ENCODE peak calls at places on chromosomes 3 and 15, in five cellular contexts. One of them, this sample, is unnamed.
A peak's percentile ranks its signal among the peaks of the same experiment; 100 is the strongest.

GRCh38 chr3:133014325-133014724 is 23.9 kb upstream of the TMEM108 start:
- DNase-seq in K562: no peak
- DNase-seq in GM12891: no peak
- DNase-seq in SK-N-SH: no peak
- DNase-seq in HepG2: no peak
- DNase-seq in this sample: no peak

GRCh38 chr3:49616491-49616941 is 57.6 kb upstream of the APEH start:
- DNase-seq in K562: no peak
- DNase-seq in GM12891: no peak
- DNase-seq in SK-N-SH: no peak
- DNase-seq in HepG2: no peak
- DNase-seq in this sample: no peak

GRCh38 chr3:195458188-195458800 is 15.5 kb upstream of the ACAP2 start:
- DNase-seq in K562: peak; percentile 55
- DNase-seq in GM12891: peak; percentile 20
- DNase-seq in SK-N-SH: no peak
- DNase-seq in HepG2: no peak
- DNase-seq in this sample: no peak

GRCh38 chr3:25191703-25192102 is 236.4 kb upstream of the RARB start:
- DNase-seq in K562: no peak
- DNase-seq in GM12891: no peak
- DNase-seq in SK-N-SH: no peak
- DNase-seq in HepG2: no peak
- DNase-seq in this sample: no peak

GRCh38 chr3:65466300-65466988 is 572.3 kb downstream of the MAGI1 start:
- DNase-seq in K562: no peak
- DNase-seq in GM12891: no peak
- DNase-seq in SK-N-SH: no peak
- DNase-seq in HepG2: no peak
- DNase-seq in this sample: no peak

GRCh38 chr3:119637679-119638525 is 22.5 kb downstream of the POPDC2 start:
- DNase-seq in K562: peak; percentile 50
- DNase-seq in GM12891: no peak
- DNase-seq in SK-N-SH: peak; percentile 45
- DNase-seq in HepG2: no peak
- DNase-seq in this sample: no peak

GRCh38 chr3:177228601-177229190 is 31.4 kb upstream of the TBL1XR1 start:
- DNase-seq in K562: no peak
- DNase-seq in GM12891: no peak
- DNase-seq in SK-N-SH: no peak
- DNase-seq in HepG2: no peak
- DNase-seq in this sample: no peak

GRCh38 chr15:63389902-63390301 is 8.3 kb upstream of the CA12 start:
- DNase-seq in K562: peak; percentile 50
- DNase-seq in GM12891: no peak
- DNase-seq in SK-N-SH: no peak
- DNase-seq in HepG2: peak; percentile 23
- DNase-seq in this sample: no peak

GRCh38 chr15:51620647-51621046 is 1.9 kb downstream of the DMXL2 start:
- DNase-seq in K562: peak; percentile 67
- DNase-seq in GM12891: no peak
- DNase-seq in SK-N-SH: no peak
- DNase-seq in HepG2: no peak
- DNase-seq in this sample: no peak

DNA sequence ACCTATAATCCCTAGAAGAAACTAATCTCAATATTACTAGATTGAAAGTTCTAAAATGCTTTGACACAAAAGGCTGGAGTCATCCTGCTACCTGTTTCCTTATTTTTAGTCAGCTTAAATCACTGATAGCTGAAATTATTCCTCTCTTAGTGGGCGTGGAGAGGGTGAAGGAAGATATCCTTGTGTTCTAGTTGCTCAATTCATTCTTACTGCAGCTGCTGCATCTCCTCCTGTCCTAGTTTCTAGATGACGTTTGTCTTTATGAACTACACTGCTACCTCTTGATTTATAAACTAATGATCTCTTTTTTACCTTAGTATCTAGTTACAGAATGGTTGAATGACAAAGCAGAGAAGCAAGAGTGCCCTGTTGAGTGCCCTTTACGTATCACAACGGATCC is 50.7 kb downstream of the SETD5 start:
- DNase-seq in K562: no peak
- DNase-seq in GM12891: no peak
- DNase-seq in SK-N-SH: no peak
- DNase-seq in HepG2: no peak
- DNase-seq in this sample: no peak
- TF ChIP-seq TAF1 in K562: no peak
- TF ChIP-seq TAF1 in GM12891: no peak
- TF ChIP-seq TAF1 in SK-N-SH: no peak
- TF ChIP-seq TAF1 in HepG2: no peak
- TF ChIP-seq TAF1 in this sample: no peak

DNA sequence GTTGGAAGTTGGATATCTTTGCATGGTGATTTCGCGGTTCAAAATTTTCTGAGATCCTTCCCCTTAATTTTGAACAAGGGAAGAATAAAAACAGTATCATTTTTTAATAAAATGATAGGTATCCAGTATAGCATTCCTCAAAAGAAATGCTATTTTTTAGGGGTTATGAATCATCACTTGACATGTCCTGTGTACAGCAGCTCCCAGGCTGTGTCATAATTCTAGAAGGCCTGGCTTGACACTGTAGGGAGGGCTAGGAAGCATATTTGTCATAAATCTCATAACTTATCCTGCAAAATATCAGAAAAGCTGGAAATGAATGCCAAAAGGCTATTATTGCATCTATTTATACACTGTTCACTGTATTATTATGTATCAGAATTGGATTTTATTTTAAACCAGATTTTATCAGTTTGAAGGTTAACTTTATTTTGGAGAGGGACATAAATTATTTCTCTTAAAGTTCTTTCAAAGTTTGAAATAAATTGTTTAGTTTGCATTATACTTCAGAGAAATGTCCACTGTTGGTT is 539.1 kb upstream of the ROBO2 start:
- DNase-seq in K562: no peak
- DNase-seq in GM12891: no peak
- DNase-seq in SK-N-SH: no peak
- DNase-seq in HepG2: no peak
- DNase-seq in this sample: no peak
- TF ChIP-seq TAF1 in K562: no peak
- TF ChIP-seq TAF1 in GM12891: no peak
- TF ChIP-seq TAF1 in SK-N-SH: no peak
- TF ChIP-seq TAF1 in HepG2: no peak
- TF ChIP-seq TAF1 in this sample: no peak

GRCh38 chr3:79032686-79033318 is 735.0 kb downstream of the ROBO1 start:
- DNase-seq in K562: peak; percentile 17
- DNase-seq in GM12891: no peak
- DNase-seq in SK-N-SH: peak; percentile 51
- DNase-seq in HepG2: peak; percentile 52
- DNase-seq in this sample: no peak
- TF ChIP-seq TAF1 in K562: no peak
- TF ChIP-seq TAF1 in GM12891: no peak
- TF ChIP-seq TAF1 in SK-N-SH: no peak
- TF ChIP-seq TAF1 in HepG2: no peak
- TF ChIP-seq TAF1 in this sample: no peak

GRCh38 chr3:97864-98263 is 98.7 kb upstream of the CHL1 start:
- DNase-seq in K562: no peak
- DNase-seq in GM12891: no peak
- DNase-seq in SK-N-SH: no peak
- DNase-seq in HepG2: no peak
- DNase-seq in this sample: no peak
- TF ChIP-seq TAF1 in K562: no peak
- TF ChIP-seq TAF1 in GM12891: no peak
- TF ChIP-seq TAF1 in SK-N-SH: no peak
- TF ChIP-seq TAF1 in HepG2: no peak
- TF ChIP-seq TAF1 in this sample: no peak

GRCh38 chr15:66684136-66684681 is 17.8 kb upstream of the SMAD6 start:
- DNase-seq in K562: no peak
- DNase-seq in GM12891: no peak
- DNase-seq in SK-N-SH: no peak
- DNase-seq in HepG2: no peak
- DNase-seq in this sample: no peak
- TF ChIP-seq TAF1 in K562: no peak
- TF ChIP-seq TAF1 in GM12891: no peak
- TF ChIP-seq TAF1 in SK-N-SH: no peak
- TF ChIP-seq TAF1 in HepG2: no peak
- TF ChIP-seq TAF1 in this sample: no peak

GRCh38 chr3:43005253-43005652 is 26.1 kb downstream of the GASK1A start:
- DNase-seq in K562: no peak
- DNase-seq in GM12891: no peak
- DNase-seq in SK-N-SH: no peak
- DNase-seq in HepG2: no peak
- DNase-seq in this sample: no peak
- TF ChIP-seq TAF1 in K562: no peak
- TF ChIP-seq TAF1 in GM12891: no peak
- TF ChIP-seq TAF1 in SK-N-SH: no peak
- TF ChIP-seq TAF1 in HepG2: no peak
- TF ChIP-seq TAF1 in this sample: no peak

GRCh38 chr3:111241960-111242359 is 170.3 kb downstream of the NECTIN3 start:
- DNase-seq in K562: no peak
- DNase-seq in GM12891: no peak
- DNase-seq in SK-N-SH: no peak
- DNase-seq in HepG2: no peak
- DNase-seq in this sample: no peak

GRCh38 chr3:111249421-111249820 is 177.8 kb downstream of the NECTIN3 start:
- DNase-seq in K562: no peak
- DNase-seq in GM12891: no peak
- DNase-seq in SK-N-SH: no peak
- DNase-seq in HepG2: no peak
- DNase-seq in this sample: no peak

GRCh38 chr3:111248406-111248805 is 176.8 kb downstream of the NECTIN3 start:
- DNase-seq in K562: no peak
- DNase-seq in GM12891: no peak
- DNase-seq in SK-N-SH: no peak
- DNase-seq in HepG2: no peak
- DNase-seq in this sample: no peak

GRCh38 chr3:111246967-111247760 is 175.5 kb downstream of the NECTIN3 start:
- DNase-seq in K562: no peak
- DNase-seq in GM12891: no peak
- DNase-seq in SK-N-SH: no peak
- DNase-seq in HepG2: peak; percentile 24
- DNase-seq in this sample: no peak

DNA sequence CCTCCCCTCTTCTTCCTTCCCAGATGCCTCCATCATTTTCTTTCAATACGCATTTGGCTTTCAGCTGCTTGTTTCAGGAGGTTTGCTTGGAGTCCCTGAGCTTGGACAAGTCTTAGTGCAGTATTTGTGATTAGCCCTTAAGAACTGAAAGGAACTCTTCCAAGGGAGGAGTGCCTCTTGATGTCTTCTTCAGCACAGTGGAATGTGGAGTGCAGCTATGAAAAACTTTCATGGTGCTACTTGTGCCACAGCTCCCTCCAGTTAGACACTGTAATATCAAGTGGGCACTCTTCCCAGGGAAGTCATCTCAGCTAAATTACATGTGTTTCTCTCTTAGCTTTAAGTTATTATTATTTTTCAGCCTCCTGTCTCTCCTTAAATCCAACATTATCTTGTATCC is 173.1 kb downstream of the NECTIN3 start:
- DNase-seq in K562: no peak
- DNase-seq in GM12891: no peak
- DNase-seq in SK-N-SH: no peak
- DNase-seq in HepG2: no peak
- DNase-seq in this sample: no peak
- TF ChIP-seq TAF1 in K562: no peak
- TF ChIP-seq TAF1 in GM12891: no peak
- TF ChIP-seq TAF1 in SK-N-SH: no peak
- TF ChIP-seq TAF1 in HepG2: no peak
- TF ChIP-seq TAF1 in this sample: no peak

GRCh38 chr3:127639173-127640030 is 10.4 kb downstream of the PODXL2 start:
- DNase-seq in K562: no peak
- DNase-seq in GM12891: no peak
- DNase-seq in SK-N-SH: no peak
- DNase-seq in HepG2: no peak
- DNase-seq in this sample: no peak
- TF ChIP-seq TAF1 in K562: no peak
- TF ChIP-seq TAF1 in GM12891: no peak
- TF ChIP-seq TAF1 in SK-N-SH: no peak
- TF ChIP-seq TAF1 in HepG2: no peak
- TF ChIP-seq TAF1 in this sample: no peak